ENCODE peak calls at places on chromosome 2, in four cellular contexts. N, S, C and U are unnamed samples. For H3K36me3, the result is how much of the 10 kb centered on the place peaks cover.

GRCh38 chr2:101185085-101185484 is 33.9 kb upstream of the TBC1D8 start:
- DNase-seq in N (no peak), S (no peak), C (no peak), U (no peak)

GRCh38 chr2:74834806-74835755 is 1.2 kb downstream of the HK2 start:
- DNase-seq in N (no peak), S (peak), C (no peak), U (no peak)

GRCh38 chr2:235614176-235614860 is 120.5 kb downstream of the AGAP1 start:
- DNase-seq in N (no peak), S (no peak), C (no peak), U (no peak)

GRCh38 chr2:160210599-160211138 is 10.6 kb upstream of the ITGB6 start:
- DNase-seq in N (peak), S (peak), C (peak), U (no peak)

GRCh38 chr2:209986405-209986804 is 16.0 kb upstream of the RPE start:
- DNase-seq in N (no peak), S (no peak), C (no peak), U (peak)

GRCh38 chr2:121771976-121772742 is 16.7 kb downstream of the TSN start:
- DNase-seq in N (no peak), S (no peak), C (no peak), U (no peak)

GRCh38 chr2:239787651-239788050 is 237.5 kb downstream of the NDUFA10 start:
- DNase-seq in N (no peak), S (no peak), C (no peak), U (no peak)

GRCh38 chr2:60589093-60589492 is 35.6 kb upstream of the BCL11A start:
- DNase-seq in N (no peak), S (no peak), C (no peak), U (no peak)

GRCh38 chr2:168848220-168848619 is 42.0 kb downstream of the SPC25 start:
- DNase-seq in N (no peak), S (peak), C (no peak), U (no peak)

GRCh38 chr2:10668402-10669012 is 21.3 kb downstream of the NOL10 start:
- DNase-seq in N (peak), S (peak), C (peak), U (no peak)

GRCh38 chr2:11899264-11899818 is 152.9 kb downstream of the LPIN1 start:
- DNase-seq in N (no peak), S (peak), C (peak), U (peak)

GRCh38 chr2:173161040-173161439 is 85.4 kb downstream of the MAP3K20 start:
- DNase-seq in N (no peak), S (no peak), C (no peak), U (no peak)

GRCh38 chr2:61436092-61436491 is 34.8 kb downstream of the USP34 start:
- DNase-seq in N (no peak), S (no peak), C (no peak), U (no peak)

GRCh38 chr2:216932113-216932512 is 72.2 kb upstream of the TNP1 start:
- DNase-seq in N (no peak), S (peak), C (no peak), U (no peak)

GRCh38 chr2:129758461-129759185 is 220.8 kb upstream of the RAB6C start:
- DNase-seq in N (no peak), S (peak), C (no peak), U (no peak)

GRCh38 chr2:234880551-234881211 is 71.1 kb upstream of the SH3BP4 start:
- DNase-seq in N (peak), S (no peak), C (peak), U (peak)

GRCh38 chr2:74503506-74504475 is 3.7 kb downstream of the PCGF1 start:
- DNase-seq in N (no peak), S (no peak), C (no peak), U (no peak)

GRCh38 chr2:37583867-37584266 is 87.6 kb downstream of the CDC42EP3 start:
- DNase-seq in N (no peak), S (peak), C (peak), U (no peak)

GRCh38 chr2:96565111-96565510 is 28.6 kb downstream of the ARID5A start:
- DNase-seq in N (no peak), S (peak), C (no peak), U (no peak)

GRCh38 chr2:95231723-95232122 is 24.4 kb downstream of the ZNF892 start:
- DNase-seq in N (peak), S (peak), C (peak), U (peak)

GRCh38 chr2:159637237-159637636 is 20.9 kb upstream of the BAZ2B start:
- DNase-seq in N (no peak), S (no peak), C (no peak), U (no peak)

GRCh38 chr2:13536941-13537340 is 820.2 kb downstream of the TRIB2 start:
- DNase-seq in N (no peak), S (no peak), C (no peak), U (no peak)

GRCh38 chr2:128724547-128724946 is 405.9 kb upstream of the HS6ST1 start:
- DNase-seq in N (no peak), S (no peak), C (no peak), U (no peak)

DNA sequence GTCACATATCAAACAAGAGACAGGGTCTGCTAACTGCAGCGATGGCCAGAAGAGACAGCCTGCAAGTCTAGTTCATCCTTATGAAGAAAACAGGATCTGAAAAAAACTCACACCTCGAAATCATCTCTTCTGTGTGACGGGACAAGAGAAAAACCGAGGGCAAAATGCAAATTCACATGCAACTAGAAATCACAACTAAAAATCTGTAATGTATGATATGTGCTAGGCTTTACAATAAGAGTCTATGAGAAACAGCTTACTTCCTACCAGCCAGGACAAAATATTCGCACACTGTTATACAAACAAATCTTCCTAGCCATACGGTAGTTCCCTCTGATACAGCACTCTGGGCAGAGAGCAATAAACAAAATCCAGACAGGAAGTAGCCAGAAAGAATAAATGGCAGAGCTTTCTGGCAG is 48.8 kb downstream of the ANKRD44 start:
- DNase-seq in N (no peak), S (no peak), C (peak), U (no peak)
- H3K4me3 ChIP-seq in N (no peak), S (no peak), C (no peak), U (no peak)

GRCh38 chr2:106097370-106098000 is 96.6 kb downstream of the UXS1 start:
- DNase-seq in N (no peak), S (peak), C (no peak), U (no peak)

GRCh38 chr2:106098664-106099063 is 95.4 kb downstream of the UXS1 start:
- DNase-seq in N (no peak), S (no peak), C (no peak), U (no peak)

GRCh38 chr2:106099691-106100090 is 94.4 kb downstream of the UXS1 start:
- DNase-seq in N (no peak), S (no peak), C (no peak), U (no peak)

GRCh38 chr2:106096446-106097369 is 97.4 kb downstream of the UXS1 start:
- DNase-seq in N (no peak), S (no peak), C (no peak), U (no peak)

DNA sequence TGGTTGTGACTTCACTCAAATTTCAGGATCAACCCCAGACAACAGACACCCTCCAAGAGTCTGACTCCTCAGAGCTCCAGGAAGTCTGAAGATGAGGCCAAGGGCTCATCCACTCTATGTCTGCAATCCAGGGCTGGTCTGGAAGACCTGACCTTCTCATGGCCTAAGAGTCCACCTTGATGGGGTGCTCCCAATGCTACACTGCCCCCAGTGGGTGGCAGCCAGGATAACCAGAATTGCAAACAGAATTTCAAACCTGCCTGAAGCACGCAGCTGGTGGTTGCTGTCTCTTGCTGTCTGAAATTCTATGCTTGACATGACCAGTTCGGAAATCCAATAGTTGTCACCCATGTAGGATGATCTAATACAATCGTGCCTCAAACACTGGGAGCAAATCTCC is 96.0 kb downstream of the UXS1 start:
- DNase-seq in N (no peak), S (peak), C (no peak), U (no peak)
- H3K36me3 ChIP-seq in N (under half), S (under half), C (under half), U (under half)

DNA sequence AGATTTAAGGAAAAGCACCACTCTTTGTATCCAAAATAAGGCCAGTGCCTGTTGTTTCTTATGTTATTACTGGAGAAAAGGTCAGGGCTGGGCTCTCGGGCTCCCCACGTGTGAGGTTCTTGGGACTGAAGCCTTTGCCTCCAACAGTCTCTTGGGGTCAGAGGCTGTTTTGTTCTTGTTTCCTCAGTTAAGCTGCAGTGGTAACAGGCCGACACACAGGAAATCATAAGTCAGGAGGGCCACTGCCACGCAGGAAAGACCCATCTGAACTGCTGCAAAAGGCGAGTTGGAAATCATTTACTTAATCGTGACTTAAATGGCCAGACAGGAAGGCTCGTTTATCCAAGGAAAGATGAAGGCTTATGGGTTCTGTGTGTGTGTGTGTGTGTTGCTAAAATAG is 30.3 kb upstream of the IL37 start:
- DNase-seq in N (no peak), S (no peak), C (peak), U (no peak)
- H3K4me3 ChIP-seq in N (no peak), S (no peak), C (no peak), U (no peak)

DNA sequence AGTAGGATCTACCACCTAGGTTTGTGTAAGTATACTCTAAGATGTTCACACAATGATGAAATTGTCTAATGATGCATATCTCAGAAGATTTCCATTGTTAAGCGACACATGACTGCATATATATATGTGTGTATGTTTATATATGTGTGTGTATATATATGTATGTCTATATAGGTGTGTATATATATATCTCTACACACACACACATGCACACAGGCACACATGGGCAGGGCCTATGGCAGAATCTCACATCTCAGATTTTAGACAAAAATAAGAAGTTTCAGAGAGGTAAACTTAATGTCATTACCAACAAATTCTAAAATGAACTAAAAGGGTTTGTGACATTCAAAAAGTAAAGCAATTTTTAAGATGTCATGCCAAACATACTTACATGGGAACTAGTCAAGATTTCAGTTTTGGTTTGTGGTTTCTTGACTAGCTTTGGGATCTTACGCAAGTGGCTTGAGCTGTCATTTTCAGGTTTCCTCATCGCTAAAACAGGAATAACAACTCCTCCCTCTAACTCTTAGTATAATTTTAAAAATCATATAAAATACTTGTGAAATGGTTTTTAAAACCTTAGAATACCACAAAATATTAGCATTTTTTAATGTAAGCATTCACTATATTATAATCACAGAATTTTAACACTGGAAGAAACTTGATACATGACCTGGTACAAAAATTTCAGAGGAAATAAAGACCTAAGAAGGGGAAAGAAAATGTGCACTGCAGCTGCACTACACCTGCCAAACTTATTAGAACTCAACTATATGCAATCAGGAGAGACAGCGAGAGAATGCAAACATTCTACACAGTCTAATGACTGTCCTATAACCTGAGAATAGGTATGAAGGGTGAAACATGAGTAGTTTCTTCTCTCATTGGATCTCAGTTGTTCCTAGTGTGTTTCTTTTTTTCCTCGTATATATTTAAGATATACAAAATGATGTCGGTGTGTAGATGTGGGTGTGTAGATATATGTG is 75.7 kb downstream of the TTC21B start:
- DNase-seq in N (no peak), S (no peak), C (no peak), U (no peak)
- H3K36me3 ChIP-seq in N (under half), S (under half), C (under half), U (under half)